ENCODE peak calls at places on chromosomes 4 and X, in ten cellular contexts. J is CD8-positive, alpha-beta T cell; Z is GM20000; C is tibial artery; F is NB4; W is prostate gland; B is sigmoid colon; N is progenitor cell of endocrine pancreas; S is left ventricle myocardium inferior; X is nephron progenitor cell. V is an unnamed sample.

GRCh38 chr4:40243390-40243948 is 46.6 kb downstream of the RHOH start:
- DNase-seq in J (no peak), Z (no peak), C (no peak), F (no peak), W (no peak), B (no peak), N (no peak), S (no peak), X (no peak), V (no peak)

GRCh38 chr4:41975341-41975740 is 6.2 kb upstream of the DCAF4L1 start:
- DNase-seq in J (no peak), Z (no peak), C (no peak), F (no peak), W (no peak), B (no peak), N (no peak), S (no peak), X (no peak), V (no peak)

GRCh38 chrX:20267924-20268701 is 1.4 kb upstream of the RPS6KA3 start:
- DNase-seq in J (no peak), Z (peak; percentile 22), C (peak; percentile 42), F (no peak), W (peak; percentile 33), B (peak; percentile 86), N (peak; percentile 11), S (peak; percentile 58), X (peak; percentile 37), V (peak; percentile 77)

GRCh38 chr4:84994280-84994679 is 27.8 kb upstream of the WDFY3 start:
- DNase-seq in J (no peak), Z (no peak), C (no peak), F (no peak), W (no peak), B (no peak), N (no peak), S (no peak), X (no peak), V (no peak)

GRCh38 chrX:71534773-71535544 is 2.1 kb downstream of the OGT start:
- DNase-seq in J (no peak), Z (no peak), C (no peak), F (no peak), W (no peak), B (no peak), N (no peak), S (no peak), X (no peak), V (no peak)

GRCh38 chr4:3640587-3640962 is 108.4 kb upstream of the LRPAP1 start:
- DNase-seq in J (no peak), Z (no peak), C (peak; percentile 46), F (peak; percentile 75), W (no peak), B (no peak), N (no peak), S (no peak), X (no peak), V (peak; percentile 51)

GRCh38 chr4:8255698-8256441 is 13.7 kb upstream of the HTRA3 start:
- DNase-seq in J (no peak), Z (no peak), C (no peak), F (no peak), W (peak; percentile 15), B (no peak), N (no peak), S (no peak), X (no peak), V (no peak)

GRCh38 chr4:73856518-73856917 is 3.4 kb downstream of the PF4V1 start:
- DNase-seq in J (no peak), Z (no peak), C (no peak), F (no peak), W (no peak), B (no peak), N (no peak), S (no peak), X (no peak), V (no peak)

GRCh38 chr4:168811793-168812651 is 198.0 kb downstream of the CBR4 start:
- DNase-seq in J (no peak), Z (no peak), C (no peak), F (no peak), W (no peak), B (peak; percentile 73), N (no peak), S (no peak), X (no peak), V (no peak)

GRCh38 chrX:100090931-100091330 is 319.1 kb downstream of the PCDH19 start:
- DNase-seq in J (no peak), Z (no peak), C (no peak), F (peak; percentile 0), W (no peak), B (no peak), N (no peak), S (no peak), X (no peak), V (no peak)

GRCh38 chr4:155207534-155208257 is 740 bp upstream of the NPY2R start:
- DNase-seq in J (no peak), Z (no peak), C (no peak), F (no peak), W (no peak), B (no peak), N (peak; percentile 20), S (no peak), X (peak; percentile 32), V (peak; percentile 59)

GRCh38 chr4:12555011-12555410 is 929.1 kb downstream of the RAB28 start:
- DNase-seq in J (no peak), Z (no peak), C (no peak), F (peak; percentile 59), W (no peak), B (no peak), N (no peak), S (no peak), X (no peak), V (no peak)

GRCh38 chrX:76183289-76184057 is 10.6 kb downstream of the PBDC1 start:
- DNase-seq in J (no peak), Z (no peak), C (no peak), F (peak; percentile 42), W (no peak), B (no peak), N (no peak), S (no peak), X (no peak), V (no peak)

GRCh38 chr4:22315643-22316042 is 200.2 kb downstream of the ADGRA3 start:
- DNase-seq in J (no peak), Z (no peak), C (no peak), F (peak; percentile 3), W (no peak), B (no peak), N (no peak), S (no peak), X (no peak), V (no peak)

GRCh38 chrX:68669094-68669830 is 21.8 kb downstream of the STARD8 start:
- DNase-seq in J (no peak), Z (no peak), C (no peak), F (no peak), W (no peak), B (no peak), N (no peak), S (no peak), X (peak; percentile 45), V (no peak)

GRCh38 chr4:7564242-7564641 is 129.5 kb upstream of the PSAPL1 start:
- DNase-seq in J (no peak), Z (no peak), C (no peak), F (no peak), W (no peak), B (no peak), N (no peak), S (no peak), X (no peak), V (no peak)

DNA sequence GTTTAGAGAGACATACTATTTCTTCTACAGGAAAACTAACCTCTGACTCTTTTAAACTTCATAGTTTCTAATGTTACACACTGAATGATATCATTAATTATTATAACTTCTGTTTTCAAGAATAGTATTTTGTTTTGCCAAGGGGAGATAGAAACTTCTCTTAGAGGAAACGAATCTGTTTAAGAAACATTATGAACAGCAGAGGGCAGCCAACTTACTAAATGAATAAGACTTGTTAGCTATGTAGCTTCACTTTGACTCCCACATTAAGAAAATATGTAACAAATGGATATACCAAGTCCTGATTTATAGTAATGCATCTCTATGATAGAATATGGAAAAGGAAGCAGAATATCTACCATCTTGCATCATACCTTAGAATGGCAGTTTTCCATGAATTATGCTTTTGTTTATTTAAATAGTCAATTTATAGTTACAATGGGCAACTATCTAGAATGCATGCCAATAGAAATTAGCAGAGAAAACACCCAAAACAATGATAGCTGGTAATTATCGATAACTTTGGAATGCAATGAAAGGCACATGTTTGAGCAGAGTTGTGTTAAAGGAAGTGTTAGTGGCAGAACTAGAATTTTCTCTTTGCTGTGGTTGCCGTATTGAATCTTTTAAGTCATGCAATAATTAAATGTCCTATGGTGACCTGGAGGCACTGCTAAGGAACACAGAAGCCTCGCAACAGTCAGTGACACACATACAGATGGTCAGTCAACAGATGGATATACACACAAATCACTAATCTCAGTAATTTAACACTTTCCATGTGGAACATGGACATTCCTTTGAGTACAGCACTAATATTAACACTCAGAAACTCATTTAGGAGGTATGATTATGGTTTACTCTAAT is 105.7 kb upstream of the PDLIM3 start:
- DNase-seq in J (no peak), Z (peak; percentile 51), C (no peak), F (peak; percentile 57), W (peak; percentile 55), B (no peak), N (no peak), S (no peak), X (no peak), V (no peak)
- TF ChIP-seq CTCF in J (no peak), Z (no peak), C (peak; percentile 43), F (peak; percentile 6), W (peak; percentile 62), B (peak; percentile 50), N (peak; percentile 62), S (peak; percentile 59), X (peak; percentile 35), V (peak; percentile 89)

GRCh38 chr4:32775049-32775448 is 2054.9 kb downstream of the PCDH7 start:
- DNase-seq in J (no peak), Z (no peak), C (no peak), F (peak; percentile 58), W (no peak), B (no peak), N (no peak), S (no peak), X (no peak), V (no peak)
- TF ChIP-seq CTCF in J (no peak), Z (no peak), C (no peak), F (peak; percentile 50), W (no peak), B (no peak), N (peak; percentile 32), S (no peak), X (peak; percentile 49), V (peak; percentile 77)

GRCh38 chr4:54658321-54659093 is 750 bp downstream of the KIT start:
- DNase-seq in J (no peak), Z (peak; percentile 48), C (peak; percentile 43), F (peak; percentile 66), W (peak; percentile 25), B (no peak), N (peak; percentile 51), S (peak; percentile 52), X (peak; percentile 71), V (no peak)
- TF ChIP-seq CTCF in J (no peak), Z (no peak), C (peak; percentile 32), F (peak; percentile 13), W (peak; percentile 26), B (no peak), N (peak; percentile 50), S (peak; percentile 53), X (peak; percentile 7), V (peak; percentile 73)

DNA sequence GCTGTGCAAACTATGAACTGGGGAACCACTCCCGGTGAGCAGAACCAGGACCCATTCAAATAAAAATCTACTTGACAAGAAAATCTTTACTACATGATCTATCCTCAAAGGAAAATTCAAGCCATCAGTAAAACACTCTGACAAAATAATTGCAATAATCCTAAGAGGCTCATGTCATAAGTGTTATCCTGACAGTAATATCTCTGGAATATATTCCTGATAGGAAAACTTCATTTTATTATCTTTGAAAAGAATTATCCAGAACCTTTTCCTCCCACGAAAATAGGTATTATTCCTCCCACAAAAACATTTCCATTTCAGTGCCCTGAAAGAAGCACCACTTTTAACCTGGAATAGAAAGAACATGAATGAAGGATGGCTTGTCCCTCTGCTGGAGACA is 357.7 kb upstream of the PCDH7 start:
- DNase-seq in J (no peak), Z (no peak), C (no peak), F (no peak), W (no peak), B (no peak), N (no peak), S (no peak), X (no peak), V (no peak)
- TF ChIP-seq CTCF in J (no peak), Z (no peak), C (no peak), F (no peak), W (no peak), B (no peak), N (no peak), S (no peak), X (no peak), V (peak; percentile 46)